ENCODE peak calls at places on chromosome 5, in eight cellular contexts. G, Q, Y, F, B, C, N and S are unnamed samples.

GRCh38 chr5:94618029-94618492 is 343 bp downstream of the KIAA0825 start:
- DNase-seq in Q (peak; percentile 83), B (peak; percentile 53), F (no peak), N (peak; percentile 56), C (peak; percentile 57), Y (peak; percentile 45), G (peak; percentile 78), S (peak; percentile 35)

GRCh38 chr5:93062548-93062947 is 518.5 kb downstream of the NR2F1-AS1 start:
- DNase-seq in N (peak; percentile 6), Y (no peak), B (no peak), F (no peak), Q (no peak), C (no peak), G (no peak), S (no peak)

GRCh38 chr5:169803077-169803981 is 166.3 kb downstream of the DOCK2 start:
- DNase-seq in Y (peak; percentile 50), Q (peak; percentile 98), F (no peak), B (peak; percentile 92), N (no peak), C (peak; percentile 100), G (peak; percentile 84), S (peak; percentile 33)

GRCh38 chr5:110105692-110106091 is 416.0 kb downstream of the MAN2A1 start:
- DNase-seq in F (no peak), Q (peak; percentile 65), G (peak; percentile 59), C (no peak), B (no peak), N (no peak), Y (peak; percentile 46), S (no peak)

GRCh38 chr5:177447066-177447610 is 524 bp downstream of the PRR7 start:
- DNase-seq in B (no peak), N (peak; percentile 81), C (peak; percentile 25), Q (peak; percentile 76), Y (no peak), F (peak; percentile 63), G (no peak), S (peak; percentile 87)

GRCh38 chr5:56717253-56717987 is 97.9 kb upstream of the MAP3K1 start:
- DNase-seq in N (no peak), Y (no peak), G (no peak), B (no peak), Q (peak; percentile 18), C (no peak), F (no peak), S (no peak)

GRCh38 chr5:158139161-158139560 is 280.2 kb upstream of the CLINT1 start:
- DNase-seq in N (no peak), F (no peak), Y (no peak), Q (peak; percentile 95), G (no peak), B (no peak), C (no peak), S (no peak)

GRCh38 chr5:167759411-167759821 is 532.0 kb upstream of the WWC1 start:
- DNase-seq in C (peak; percentile 61), N (no peak), Q (peak; percentile 68), B (no peak), F (no peak), G (no peak), Y (no peak), S (no peak)

GRCh38 chr5:107253246-107253645 is 417.5 kb downstream of the EFNA5 start:
- DNase-seq in G (no peak), C (no peak), Q (no peak), N (no peak), F (no peak), B (no peak), Y (no peak), S (no peak)

GRCh38 chr5:57174128-57174849 is 430 bp downstream of the GPBP1 start:
- DNase-seq in C (no peak), F (no peak), N (peak; percentile 63), B (no peak), G (peak; percentile 71), Y (no peak), Q (peak; percentile 70), S (no peak)

GRCh38 chr5:83364322-83365299 is 106.9 kb upstream of the VCAN start:
- DNase-seq in F (no peak), Q (no peak), B (no peak), G (no peak), C (no peak), N (peak; percentile 82), Y (no peak), S (no peak)

GRCh38 chr5:167602077-167602476 is 689.4 kb upstream of the WWC1 start:
- DNase-seq in F (no peak), N (no peak), B (no peak), Q (peak; percentile 54), C (no peak), Y (no peak), G (no peak), S (no peak)

GRCh38 chr5:14190194-14191164 is 47.3 kb downstream of the TRIO start:
- DNase-seq in B (peak; percentile 98), C (peak; percentile 99), F (no peak), N (no peak), Y (no peak), G (no peak), Q (peak; percentile 99), S (no peak)

GRCh38 chr5:181205735-181206401 is 872 bp upstream of the TRIM7 start:
- DNase-seq in Y (no peak), G (peak; percentile 67), Q (no peak), B (no peak), C (peak; percentile 21), N (no peak), F (peak; percentile 51), S (no peak)

DNA sequence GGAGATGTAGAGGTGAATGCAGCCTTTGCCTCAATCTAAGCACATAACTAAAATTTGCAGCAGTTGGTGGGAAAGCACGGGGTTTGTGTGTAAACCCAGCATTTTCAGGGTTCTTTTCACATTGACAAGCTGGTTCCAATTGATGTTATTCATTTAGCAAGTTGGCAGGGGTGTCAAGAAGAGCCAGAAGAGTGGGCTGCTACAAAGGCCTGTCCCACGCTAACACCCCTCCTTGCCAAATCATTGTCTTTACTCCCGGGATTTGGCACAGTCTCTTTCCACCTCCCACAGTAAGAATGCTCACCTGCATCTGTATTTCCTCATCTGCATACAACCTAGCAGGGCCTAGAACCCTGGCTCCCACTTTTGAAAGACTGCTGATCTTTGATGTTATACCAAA is 11.8 kb downstream of the RGMB start:
- DNase-seq in B (no peak), Q (no peak), N (no peak), F (no peak), Y (no peak), C (no peak), G (no peak), S (no peak)
- H3K4me3 ChIP-seq in B (no peak overlapping the region), Q (peak overlapping the region; percentile 99), N (no peak overlapping the region), F (no peak overlapping the region), Y (no peak overlapping the region), C (no peak overlapping the region), G (no peak overlapping the region), S (no peak overlapping the region)

GRCh38 chr5:1525624-1525985 is 1.8 kb upstream of the LPCAT1 start:
- DNase-seq in N (no peak), Y (no peak), B (no peak), F (no peak), G (no peak), Q (no peak), C (no peak), S (no peak)

GRCh38 chr5:1523480-1523792 is 324 bp downstream of the LPCAT1 start:
- DNase-seq in N (no peak), C (no peak), Q (peak; percentile 54), G (no peak), B (no peak), F (no peak), Y (no peak), S (no peak)

GRCh38 chr5:1524799-1525623 is 1.3 kb upstream of the LPCAT1 start:
- DNase-seq in B (no peak), Y (no peak), F (peak; percentile 43), G (peak; percentile 64), Q (no peak), C (no peak), N (no peak), S (no peak)

GRCh38 chr5:1523793-1524480 is at the start of gene LPCAT1:
- DNase-seq in Q (peak; percentile 91), F (peak; percentile 86), G (peak; percentile 89), N (peak; percentile 91), C (peak; percentile 60), Y (peak; percentile 80), B (peak; percentile 39), S (peak; percentile 82)

GRCh38 chr5:1524481-1524798 is 680 bp upstream of the LPCAT1 start:
- DNase-seq in N (peak; percentile 29), B (no peak), G (peak; percentile 64), C (no peak), Y (no peak), F (no peak), Q (peak; percentile 22), S (no peak)
- H3K4me3 ChIP-seq in N (peak overlapping the region; percentile 76), B (peak overlapping the region; percentile 67), G (peak overlapping the region; percentile 87), C (peak overlapping the region; percentile 99), Y (peak overlapping the region; percentile 77), F (peak overlapping the region; percentile 68), Q (peak overlapping the region; percentile 83), S (peak overlapping the region; percentile 52)

GRCh38 chr5:60944904-60945759 is at the start of the genes ERCC8 and NDUFAF2:
- DNase-seq in F (peak; percentile 90), N (peak; percentile 94), C (peak; percentile 92), G (peak; percentile 95), Q (peak; percentile 97), Y (peak; percentile 92), B (peak; percentile 92), S (peak; percentile 94)

GRCh38 chr5:60948738-60949137 is 3.7 kb downstream of the NDUFAF2 start:
- DNase-seq in B (no peak), G (no peak), N (no peak), Y (no peak), C (no peak), Q (no peak), F (no peak), S (no peak)

GRCh38 chr5:60943624-60944023 is 1.2 kb downstream of the ERCC8 start:
- DNase-seq in N (no peak), C (no peak), Y (no peak), Q (peak; percentile 32), B (no peak), G (no peak), F (no peak), S (no peak)

GRCh38 chr5:60945760-60946253 is 802 bp downstream of the NDUFAF2 start:
- DNase-seq in B (peak; percentile 47), G (peak; percentile 66), C (peak; percentile 37), N (no peak), F (peak; percentile 60), Y (peak; percentile 14), Q (peak; percentile 81), S (peak; percentile 13)
- H3K4me3 ChIP-seq in B (peak overlapping the region; percentile 90), G (peak overlapping the region; percentile 70), C (peak overlapping the region; percentile 88), N (peak overlapping the region; percentile 98), F (peak overlapping the region; percentile 62), Y (peak overlapping the region; percentile 79), Q (peak overlapping the region; percentile 89), S (peak overlapping the region; percentile 92)

GRCh38 chr5:65126192-65126591 is 355.5 kb downstream of the ADAMTS6 start:
- DNase-seq in F (no peak), B (peak; percentile 9), G (no peak), Q (peak; percentile 74), C (peak; percentile 82), N (no peak), Y (no peak), S (no peak)

GRCh38 chr5:65127181-65127901 is 354.4 kb downstream of the ADAMTS6 start:
- DNase-seq in C (peak; percentile 93), Y (no peak), Q (peak; percentile 66), B (peak; percentile 37), G (no peak), N (no peak), F (no peak), S (no peak)

GRCh38 chr5:65126670-65127069 is 355.1 kb downstream of the ADAMTS6 start:
- DNase-seq in Y (no peak), Q (peak; percentile 24), F (no peak), C (no peak), B (no peak), G (no peak), N (no peak), S (no peak)

GRCh38 chr5:65128226-65128625 is 353.5 kb downstream of the ADAMTS6 start:
- DNase-seq in Q (no peak), N (no peak), F (no peak), C (peak; percentile 52), G (no peak), Y (no peak), B (no peak), S (no peak)

GRCh38 chr5:65125681-65126080 is 356.0 kb downstream of the ADAMTS6 start:
- DNase-seq in C (no peak), B (no peak), F (no peak), N (no peak), G (no peak), Y (no peak), Q (no peak), S (no peak)
- H3K4me3 ChIP-seq in C (no peak overlapping the region), B (no peak overlapping the region), F (no peak overlapping the region), N (no peak overlapping the region), G (no peak overlapping the region), Y (no peak overlapping the region), Q (no peak overlapping the region), S (no peak overlapping the region)